ENCODE peak calls at places on chromosomes 2 and 18, in five cellular contexts. D is aorta; R is IMR-90; G is GOT3; Z is stimulated activated CD8-positive, alpha-beta memory T cell treated with anti-CD3 and anti-CD28 coated beads, Interleukin-15, amount 100 ng/mL, for 24 hours. T is an unnamed sample.

GRCh38 chr2:48715956-48716355 is 39.6 kb downstream of the LHCGR start:
- DNase-seq in D (no peak), R (peak), G (no peak), Z (no peak), T (no peak)

GRCh38 chr18:40841473-40841872 is 1113.6 kb upstream of the PIK3C3 start:
- DNase-seq in D (no peak), R (peak), G (no peak), Z (no peak), T (no peak)

GRCh38 chr2:224778474-224778877 is 62.3 kb upstream of the CCDC195 start:
- DNase-seq in D (no peak), R (peak), G (no peak), Z (peak), T (no peak)

GRCh38 chr18:75280427-75281280 is 70.1 kb downstream of the TSHZ1 start:
- DNase-seq in D (no peak), R (peak), G (no peak), Z (no peak), T (no peak)

GRCh38 chr2:168801456-168801855 is 981 bp upstream of the NOSTRIN start:
- DNase-seq in D (no peak), R (no peak), G (no peak), Z (no peak), T (no peak)

GRCh38 chr2:234291765-234292204 is 205.1 kb downstream of the ARL4C start:
- DNase-seq in D (no peak), R (peak), G (no peak), Z (no peak), T (no peak)

GRCh38 chr2:54897420-54898310 is 152.6 kb downstream of the RTN4 start:
- DNase-seq in D (no peak), R (no peak), G (no peak), Z (no peak), T (no peak)

GRCh38 chr2:209526541-209526940 is 102.7 kb downstream of the MAP2 start:
- DNase-seq in D (no peak), R (peak), G (no peak), Z (no peak), T (no peak)

GRCh38 chr2:53473236-53473635 is 294.4 kb upstream of the CHAC2 start:
- DNase-seq in D (no peak), R (no peak), G (no peak), Z (no peak), T (no peak)

GRCh38 chr2:9108210-9108967 is 98.2 kb upstream of the ASAP2 start:
- DNase-seq in D (peak), R (peak), G (no peak), Z (no peak), T (no peak)

T was measured in D721Med.